ENCODE peak calls at places on chromosomes 16 and 17, in six cellular contexts. E is T-helper 17 cell; O is HFF-Myc; H is NCI-H1092 treated with DMSO at 0.1 percent for 48 hours; G is activated naive CD8-positive, alpha-beta T cell treated with anti-CD3 and anti-CD28 coated beads, Interleukin-2, amount 50 U/mL, for 24 hours; Q is A549. C is an unnamed sample.

GRCh38 chr16:67549936-67550335 is 12.4 kb upstream of the CTCF start:
- DNase-seq in E (no peak), O (no peak), H (no peak), G (no peak), Q (no peak), C (no peak)

GRCh38 chr17:65561394-65562205 is at the start of gene AXIN2:
- DNase-seq in E (peak; percentile 79), O (peak; percentile 58), H (peak; percentile 69), G (peak; percentile 84), Q (peak; percentile 90), C (no peak)

GRCh38 chr16:53692146-53692545 is 11.5 kb downstream of the RPGRIP1L start:
- DNase-seq in E (no peak), O (no peak), H (no peak), G (no peak), Q (peak; percentile 67), C (no peak)

GRCh38 chr16:88700636-88701482 is 5.3 kb downstream of the RNF166 start:
- DNase-seq in E (peak; percentile 93), O (peak; percentile 47), H (no peak), G (peak; percentile 93), Q (no peak), C (peak; percentile 42)

GRCh38 chr16:49644143-49644460 is 211.8 kb downstream of the ZNF423 start:
- DNase-seq in E (no peak), O (no peak), H (no peak), G (no peak), Q (no peak), C (no peak)

GRCh38 chr17:30477758-30478115 is 529 bp downstream of the GOSR1 start:
- DNase-seq in E (no peak), O (no peak), H (no peak), G (no peak), Q (peak; percentile 22), C (peak; percentile 3)

GRCh38 chr17:76179496-76180467 is 38.7 kb upstream of the FOXJ1 start:
- DNase-seq in E (no peak), O (no peak), H (no peak), G (no peak), Q (peak; percentile 40), C (no peak)

GRCh38 chr17:80812362-80813088 is 179.1 kb upstream of the CHMP6 start:
- DNase-seq in E (no peak), O (no peak), H (no peak), G (no peak), Q (no peak), C (no peak)

GRCh38 chr16:3590736-3591435 is 13.7 kb upstream of the NLRC3 start:
- DNase-seq in E (no peak), O (no peak), H (no peak), G (no peak), Q (no peak), C (no peak)

GRCh38 chr17:50058296-50058945 is 2.5 kb downstream of the ITGA3 start:
- DNase-seq in E (no peak), O (no peak), H (no peak), G (no peak), Q (no peak), C (no peak)

GRCh38 chr16:84919751-84920150 is 91.6 kb downstream of the ZDHHC7 start:
- DNase-seq in E (no peak), O (no peak), H (no peak), G (no peak), Q (no peak), C (no peak)

GRCh38 chr17:30543456-30543855 is 66.2 kb downstream of the GOSR1 start:
- DNase-seq in E (no peak), O (no peak), H (no peak), G (no peak), Q (no peak), C (no peak)

GRCh38 chr17:15109608-15110007 is 155.5 kb downstream of the PMP22 start:
- DNase-seq in E (no peak), O (no peak), H (no peak), G (no peak), Q (no peak), C (no peak)

GRCh38 chr17:10756604-10757003 is 26.8 kb upstream of the TMEM220 start:
- DNase-seq in E (no peak), O (no peak), H (no peak), G (no peak), Q (no peak), C (no peak)

GRCh38 chr16:27174007-27174406 is 29.3 kb upstream of the KDM8 start:
- DNase-seq in E (peak; percentile 37), O (no peak), H (no peak), G (peak; percentile 47), Q (no peak), C (no peak)

GRCh38 chr17:19718613-19719364 is 2.4 kb upstream of the SLC47A2 start:
- DNase-seq in E (no peak), O (no peak), H (no peak), G (no peak), Q (peak; percentile 65), C (no peak)

GRCh38 chr17:78128616-78129384 is at the start of gene TMC6:
- DNase-seq in E (peak; percentile 71), O (no peak), H (no peak), G (peak; percentile 70), Q (peak; percentile 56), C (no peak)

GRCh38 chr17:17971431-17972125 is 622 bp downstream of the TOM1L2 start:
- DNase-seq in E (no peak), O (no peak), H (no peak), G (peak; percentile 25), Q (peak; percentile 22), C (no peak)

GRCh38 chr17:77693301-77693700 is 265.2 kb upstream of the TNRC6C start:
- DNase-seq in E (no peak), O (no peak), H (no peak), G (no peak), Q (no peak), C (no peak)

GRCh38 chr17:12021604-12022003 is 927 bp downstream of the MAP2K4 start:
- DNase-seq in E (no peak), O (no peak), H (no peak), G (no peak), Q (no peak), C (no peak)

GRCh38 chr17:46764709-46765401 is 53.6 kb downstream of the WNT3 start:
- DNase-seq in E (no peak), O (peak; percentile 48), H (peak; percentile 30), G (no peak), Q (no peak), C (peak; percentile 50)

GRCh38 chr17:60173304-60173807 is 23.6 kb downstream of the CA4 start:
- DNase-seq in E (no peak), O (no peak), H (no peak), G (no peak), Q (no peak), C (no peak)

GRCh38 chr17:35373984-35374765 is 754 bp upstream of the SLFN11 start:
- DNase-seq in E (peak; percentile 14), O (no peak), H (peak; percentile 65), G (peak; percentile 64), Q (peak; percentile 38), C (no peak)

GRCh38 chr16:88353232-88353631 is 29.5 kb upstream of the ZNF469 start:
- DNase-seq in E (no peak), O (no peak), H (no peak), G (no peak), Q (no peak), C (no peak)

GRCh38 chr16:46830417-46830901 is 521 bp downstream of the C16orf87 start:
- DNase-seq in E (peak; percentile 36), O (no peak), H (no peak), G (peak; percentile 41), Q (peak; percentile 16), C (no peak)

GRCh38 chr16:47622666-47623176 is 161.6 kb downstream of the PHKB start:
- DNase-seq in E (no peak), O (no peak), H (no peak), G (no peak), Q (no peak), C (no peak)

GRCh38 chr16:89092013-89092412 is 1.6 kb upstream of the ACSF3 start:
- DNase-seq in E (no peak), O (no peak), H (no peak), G (no peak), Q (no peak), C (no peak)

GRCh38 chr17:67461228-67461780 is 84.2 kb downstream of the PITPNC1 start:
- DNase-seq in E (no peak), O (no peak), H (no peak), G (no peak), Q (no peak), C (no peak)

GRCh38 chr16:25135239-25135878 is 23.8 kb downstream of the LCMT1 start:
- DNase-seq in E (no peak), O (peak; percentile 32), H (peak; percentile 67), G (no peak), Q (peak; percentile 64), C (no peak)

GRCh38 chr16:26598061-26598460 is 468.7 kb upstream of the C16orf82 start:
- DNase-seq in E (no peak), O (no peak), H (no peak), G (peak; percentile 52), Q (no peak), C (no peak)

GRCh38 chr17:72987166-72987565 is 105.3 kb downstream of the SLC39A11 start:
- DNase-seq in E (no peak), O (no peak), H (no peak), G (no peak), Q (no peak), C (no peak)

GRCh38 chr17:48497103-48497502 is 33.7 kb downstream of the HOXB1 start:
- DNase-seq in E (no peak), O (no peak), H (no peak), G (no peak), Q (no peak), C (no peak)

GRCh38 chr17:61551255-61551742 is 39.7 kb downstream of the NACA2 start:
- DNase-seq in E (no peak), O (peak; percentile 25), H (peak; percentile 21), G (no peak), Q (peak; percentile 68), C (peak; percentile 23)

GRCh38 chr17:64418506-64419339 is 28.1 kb upstream of the PECAM1 start:
- DNase-seq in E (no peak), O (peak; percentile 47), H (peak; percentile 82), G (no peak), Q (peak; percentile 75), C (peak; percentile 68)

GRCh38 chr16:60655514-60656153 is 1380.6 kb downstream of the CDH8 start:
- DNase-seq in E (no peak), O (no peak), H (no peak), G (no peak), Q (no peak), C (no peak)

GRCh38 chr16:71537643-71538042 is 11.4 kb downstream of the CHST4 start:
- DNase-seq in E (no peak), O (no peak), H (peak; percentile 49), G (peak; percentile 31), Q (peak; percentile 64), C (no peak)

GRCh38 chr17:59762022-59762825 is 54.8 kb downstream of the VMP1 start:
- DNase-seq in E (no peak), O (no peak), H (no peak), G (no peak), Q (peak; percentile 59), C (no peak)

C was measured in glomerular endothelial cell.